ENCODE peak calls at places on chromosomes 2 and 18, in seven cellular contexts. Z is AG09309; K is cardiac muscle cell; L is CD8-positive, alpha-beta T cell; O is glutamatergic neuron; H is Calu3; B is colonic mucosa. F is an unnamed sample.

GRCh38 chr2:99984781-99985525 is 157.4 kb downstream of the AFF3 start:
- DNase-seq in Z (peak; percentile 57), K (no peak), L (no peak), O (no peak), H (no peak), B (no peak), F (no peak)

GRCh38 chr18:46622999-46623398 is 34.0 kb downstream of the LOXHD1 start:
- DNase-seq in Z (no peak), K (no peak), L (no peak), O (no peak), H (no peak), B (no peak), F (no peak)

GRCh38 chr2:33681333-33681732 is 82.2 kb upstream of the FAM98A start:
- DNase-seq in Z (no peak), K (no peak), L (no peak), O (no peak), H (no peak), B (no peak), F (no peak)

GRCh38 chr2:70726947-70727725 is 40.9 kb downstream of the ADD2 start:
- DNase-seq in Z (no peak), K (no peak), L (no peak), O (no peak), H (no peak), B (no peak), F (no peak)

GRCh38 chr18:52652451-52652850 is 312.5 kb downstream of the DCC start:
- DNase-seq in Z (no peak), K (no peak), L (no peak), O (no peak), H (no peak), B (no peak), F (no peak)

GRCh38 chr2:167607211-167607610 is 640.2 kb downstream of the STK39 start:
- DNase-seq in Z (no peak), K (no peak), L (no peak), O (no peak), H (no peak), B (no peak), F (no peak)

GRCh38 chr2:919672-920071 is 31.0 kb upstream of the SNTG2 start:
- DNase-seq in Z (no peak), K (no peak), L (no peak), O (no peak), H (no peak), B (no peak), F (no peak)

GRCh38 chr2:28360066-28360741 is 32.5 kb upstream of the FOSL2 start:
- DNase-seq in Z (no peak), K (no peak), L (no peak), O (no peak), H (no peak), B (no peak), F (no peak)

GRCh38 chr2:72138011-72138881 is 9.4 kb downstream of the CYP26B1 start:
- DNase-seq in Z (no peak), K (no peak), L (no peak), O (no peak), H (no peak), B (peak; percentile 61), F (no peak)

GRCh38 chr2:237895544-237896506 is 36.4 kb downstream of the RAMP1 start:
- DNase-seq in Z (no peak), K (no peak), L (no peak), O (no peak), H (no peak), B (no peak), F (no peak)

GRCh38 chr2:149084924-149085795 is 46.7 kb downstream of the LYPD6B start:
- DNase-seq in Z (peak; percentile 54), K (no peak), L (no peak), O (no peak), H (no peak), B (no peak), F (no peak)

GRCh38 chr2:218010116-218010837 is 7.5 kb upstream of the TNS1 start:
- DNase-seq in Z (no peak), K (peak; percentile 66), L (peak; percentile 13), O (peak; percentile 53), H (peak; percentile 76), B (peak; percentile 39), F (peak; percentile 50)

GRCh38 chr2:230758566-230759480 is 46.2 kb downstream of the CAB39 start:
- DNase-seq in Z (peak; percentile 84), K (no peak), L (no peak), O (no peak), H (no peak), B (no peak), F (no peak)

GRCh38 chr2:147037048-147037447 is 807.8 kb upstream of the ACVR2A start:
- DNase-seq in Z (no peak), K (no peak), L (no peak), O (no peak), H (no peak), B (no peak), F (no peak)

GRCh38 chr2:174681099-174681982 is 82.9 kb downstream of the CHRNA1 start:
- DNase-seq in Z (no peak), K (peak; percentile 28), L (no peak), O (no peak), H (no peak), B (no peak), F (peak; percentile 34)

GRCh38 chr2:9707611-9708010 is 76.8 kb upstream of the YWHAQ start:
- DNase-seq in Z (no peak), K (no peak), L (no peak), O (no peak), H (no peak), B (no peak), F (no peak)

GRCh38 chr2:11343626-11344341 is 652 bp downstream of the ROCK2 start:
- DNase-seq in Z (no peak), K (peak; percentile 72), L (peak; percentile 28), O (peak; percentile 76), H (peak; percentile 35), B (peak; percentile 71), F (no peak)

GRCh38 chr2:73920577-73921545 is 5.8 kb upstream of the DGUOK start:
- DNase-seq in Z (no peak), K (peak; percentile 57), L (peak; percentile 21), O (peak; percentile 76), H (peak; percentile 53), B (peak; percentile 43), F (peak; percentile 22)

GRCh38 chr2:43010428-43011141 is 215.8 kb downstream of the ZFP36L2 start:
- DNase-seq in Z (no peak), K (no peak), L (no peak), O (no peak), H (peak; percentile 57), B (peak; percentile 18), F (no peak)

GRCh38 chr2:38013158-38013752 is 62.7 kb downstream of the CYP1B1 start:
- DNase-seq in Z (peak; percentile 78), K (no peak), L (no peak), O (no peak), H (no peak), B (no peak), F (no peak)

GRCh38 chr2:238528953-238529781 is 102.4 kb downstream of the ASB1 start:
- DNase-seq in Z (peak; percentile 33), K (no peak), L (no peak), O (no peak), H (peak; percentile 24), B (peak; percentile 23), F (no peak)

GRCh38 chr2:179571141-179571713 is 290.2 kb downstream of the ZNF385B start:
- DNase-seq in Z (no peak), K (no peak), L (no peak), O (no peak), H (no peak), B (no peak), F (no peak)

GRCh38 chr2:28780496-28780895 is 28.9 kb downstream of the PPP1CB start:
- DNase-seq in Z (no peak), K (no peak), L (no peak), O (no peak), H (no peak), B (no peak), F (no peak)

GRCh38 chr2:84273406-84273805 is 185.7 kb downstream of the SUCLG1 start:
- DNase-seq in Z (no peak), K (no peak), L (no peak), O (no peak), H (no peak), B (no peak), F (no peak)

GRCh38 chr2:113965644-113966043 is 75.8 kb downstream of the ACTR3 start:
- DNase-seq in Z (no peak), K (peak; percentile 54), L (peak; percentile 19), O (peak; percentile 43), H (peak; percentile 60), B (peak; percentile 50), F (no peak)

GRCh38 chr2:10392951-10393647 is 55.0 kb downstream of the ODC1 start:
- DNase-seq in Z (no peak), K (no peak), L (no peak), O (no peak), H (no peak), B (no peak), F (no peak)

GRCh38 chr18:26206488-26206887 is 19.8 kb upstream of the TAF4B start:
- DNase-seq in Z (no peak), K (no peak), L (no peak), O (no peak), H (no peak), B (no peak), F (no peak)
- TF ChIP-seq CTCF in Z (no peak), K (no peak), L (no peak), O (no peak), H (no peak), B (no peak), F (no peak)

GRCh38 chr2:31354837-31355236 is 59.7 kb downstream of the XDH start:
- DNase-seq in Z (no peak), K (no peak), L (no peak), O (no peak), H (no peak), B (no peak), F (no peak)
- TF ChIP-seq CTCF in Z (peak; percentile 40), K (peak; percentile 56), L (no peak), O (peak; percentile 27), H (peak; percentile 33), B (no peak), F (peak; percentile 19)

GRCh38 chr2:127235082-127235702 is 15.1 kb upstream of the CYP27C1 start:
- DNase-seq in Z (no peak), K (no peak), L (no peak), O (no peak), H (no peak), B (no peak), F (no peak)
- TF ChIP-seq CTCF in Z (no peak), K (no peak), L (no peak), O (no peak), H (no peak), B (no peak), F (no peak)

GRCh38 chr2:101728865-101729264 is 31.4 kb downstream of the MAP4K4 start:
- DNase-seq in Z (no peak), K (no peak), L (no peak), O (no peak), H (no peak), B (no peak), F (no peak)
- TF ChIP-seq CTCF in Z (no peak), K (no peak), L (no peak), O (no peak), H (no peak), B (no peak), F (no peak)